ENCODE peak calls at places on chromosome 1, in four cellular contexts. G is PC-9, F is MM.1S, H is PC-3. M is an unnamed sample. For H3K4me1, the result is how much of the 10 kb centered on the place peaks cover.

GRCh38 chr1:233613252-233614172 is at the start of gene KCNK1:
- DNase-seq in G (peak), F (no peak), H (peak), M (no peak)

GRCh38 chr1:195026792-195027191 is 1581.4 kb downstream of the KCNT2 start:
- DNase-seq in F (no peak), H (no peak), G (no peak), M (no peak)

GRCh38 chr1:220711086-220711809 is 21.1 kb downstream of the C1orf115 start:
- DNase-seq in H (no peak), G (no peak), F (no peak), M (no peak)

GRCh38 chr1:101945884-101946283 is 50.8 kb downstream of the OLFM3 start:
- DNase-seq in F (no peak), G (no peak), H (no peak), M (no peak)

GRCh38 chr1:54857741-54858665 is 29.0 kb downstream of the DHCR24 start:
- DNase-seq in G (peak), H (peak), F (no peak), M (no peak)

GRCh38 chr1:23613191-23614126 is 54.2 kb upstream of the ID3 start:
- DNase-seq in F (peak), H (no peak), G (no peak), M (peak)

GRCh38 chr1:23448846-23449245 is 24.3 kb upstream of the TCEA3 start:
- DNase-seq in F (no peak), H (no peak), G (no peak), M (no peak)

GRCh38 chr1:197553281-197553680 is 222.0 kb downstream of the DENND1B start:
- DNase-seq in F (no peak), G (no peak), H (no peak), M (no peak)

GRCh38 chr1:45542591-45542990 is 8.0 kb upstream of the AKR1A1 start:
- DNase-seq in H (no peak), F (no peak), G (no peak), M (no peak)

GRCh38 chr1:56644064-56644940 is 812 bp upstream of the PRKAA2 start:
- DNase-seq in F (no peak), H (peak), G (peak), M (no peak)

GRCh38 chr1:183543619-183544204 is 46.5 kb downstream of the NCF2 start:
- DNase-seq in F (peak), G (peak), H (peak), M (peak)
- TF ChIP-seq CTCF in F (peak), G (peak), H (peak), M (peak)

DNA sequence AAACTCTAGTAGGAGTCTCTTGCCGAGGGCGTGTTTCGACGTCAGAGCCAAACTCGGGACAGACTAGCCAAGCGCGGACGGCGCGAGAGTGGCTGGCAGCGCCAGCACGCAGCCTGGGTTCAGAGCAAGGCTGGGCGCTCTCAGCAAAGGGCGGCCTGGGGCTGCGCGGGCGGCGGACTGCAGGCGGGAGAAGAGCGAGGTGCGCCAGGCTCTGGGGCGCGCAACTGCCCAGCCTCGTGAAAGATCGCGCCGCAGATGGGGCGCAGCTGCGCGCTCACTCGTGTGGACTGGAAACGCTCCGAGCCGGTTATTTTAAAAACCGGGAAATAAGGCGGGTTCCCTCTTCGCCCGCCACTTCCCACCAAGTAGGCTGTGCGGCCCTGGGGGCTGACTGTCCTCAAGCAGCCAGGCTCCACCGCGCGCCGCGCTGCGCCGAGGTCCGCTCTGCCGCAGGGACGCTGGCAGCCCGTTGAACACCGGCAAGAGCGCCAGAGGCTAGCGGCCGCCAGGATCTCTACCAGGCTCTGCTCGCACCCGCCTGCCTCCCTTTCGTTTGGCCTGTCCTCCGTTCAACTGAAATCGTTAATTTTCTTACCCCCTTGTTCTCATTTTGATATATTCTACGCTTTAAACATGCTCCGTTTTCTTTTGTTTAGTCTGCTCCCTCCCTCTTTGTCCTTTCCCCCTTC is 2.4 kb downstream of the ALX3 start:
- DNase-seq in G (no peak), F (no peak), H (no peak), M (no peak)
- TF ChIP-seq EZH2 in G (no peak), F (no peak), H (no peak), M (no peak)

GRCh38 chr1:158013840-158014520 is 20.5 kb downstream of the KIRREL1 start:
- DNase-seq in H (no peak), F (no peak), G (no peak), M (no peak)

GRCh38 chr1:158014702-158015320 is 21.4 kb downstream of the KIRREL1 start:
- DNase-seq in F (no peak), H (no peak), G (no peak), M (no peak)

GRCh38 chr1:158007949-158008386 is 14.5 kb downstream of the KIRREL1 start:
- DNase-seq in H (no peak), G (no peak), F (no peak), M (no peak)

GRCh38 chr1:158008630-158009029 is 15.2 kb downstream of the KIRREL1 start:
- DNase-seq in G (no peak), H (peak), F (no peak), M (no peak)

DNA sequence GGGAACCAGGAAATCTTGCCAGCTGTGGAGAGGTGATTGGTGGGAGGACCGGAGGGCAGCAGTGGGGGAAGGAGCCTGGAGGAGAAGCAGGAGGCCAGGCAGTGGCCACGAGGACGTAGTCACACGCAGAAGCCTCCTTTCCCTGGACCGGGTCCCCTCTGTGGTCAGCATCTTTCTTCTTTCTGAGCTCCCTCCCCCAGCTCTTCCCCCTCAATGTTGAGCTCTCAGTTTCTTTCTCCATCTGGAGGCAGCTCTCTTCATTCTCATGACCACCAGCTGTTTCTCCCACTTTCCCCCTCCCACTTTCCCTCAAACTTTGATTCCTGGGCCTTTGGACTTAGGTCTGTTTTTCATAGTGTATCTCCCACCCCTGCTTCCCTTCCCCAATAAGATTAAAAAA is 18.3 kb downstream of the KIRREL1 start:
- DNase-seq in G (no peak), F (no peak), H (no peak), M (no peak)
- H3K4me1 ChIP-seq in G (under half), F (under half), H (half or more), M (under half)

GRCh38 chr1:226308723-226309397 is at the start of gene LIN9:
- DNase-seq in G (peak), H (peak), F (peak), M (peak)

GRCh38 chr1:226308166-226308722 is 720 bp downstream of the LIN9 start:
- DNase-seq in H (peak), F (peak), G (no peak), M (peak)

GRCh38 chr1:226310123-226310540 is 1.2 kb upstream of the LIN9 start:
- DNase-seq in H (no peak), G (no peak), F (no peak), M (peak)

GRCh38 chr1:226310637-226311195 is 1.8 kb upstream of the LIN9 start:
- DNase-seq in G (peak), F (no peak), H (peak), M (no peak)

GRCh38 chr1:226309398-226310122 is 596 bp upstream of the LIN9 start:
- DNase-seq in F (peak), H (peak), G (no peak), M (no peak)
- TF ChIP-seq CTCF in F (no peak), H (no peak), G (no peak), M (peak)

M was measured in DND-41.